ENCODE peak calls at places on chromosomes 6 and 20, in nine cellular contexts. Z, O, X, H, U, P, D, L and Y are unnamed samples.
A peak's percentile ranks its signal among the peaks of the same experiment; 100 is the strongest.

GRCh38 chr20:56629464-56630085 is 469 bp downstream of the TFAP2C start:
- DNase-seq in H (peak; percentile 22), L (peak; percentile 28), X (no peak), U (no peak), O (no peak), Z (no peak), P (peak; percentile 57), D (no peak), Y (no peak)

GRCh38 chr6:43807228-43808061 is 37.4 kb downstream of the VEGFA start:
- DNase-seq in U (no peak), D (no peak), X (no peak), Z (peak; percentile 65), O (peak; percentile 71), P (peak; percentile 32), L (no peak), H (no peak), Y (no peak)

GRCh38 chr6:140341272-140341671 is 966.8 kb upstream of the CITED2 start:
- DNase-seq in P (no peak), U (no peak), O (no peak), X (no peak), D (no peak), Z (no peak), H (no peak), L (no peak), Y (no peak)

GRCh38 chr20:50250748-50251382 is 60.2 kb downstream of the CEBPB start:
- DNase-seq in O (no peak), D (no peak), L (no peak), X (no peak), Z (no peak), H (no peak), U (no peak), P (no peak), Y (no peak)

GRCh38 chr6:38776515-38776914 is 61.4 kb downstream of the DNAH8 start:
- DNase-seq in X (no peak), O (peak; percentile 25), L (no peak), H (no peak), D (no peak), U (no peak), P (no peak), Z (no peak), Y (no peak)

GRCh38 chr6:112231609-112232060 is 22.7 kb downstream of the LAMA4 start:
- DNase-seq in L (no peak), D (no peak), P (no peak), O (peak; percentile 49), U (no peak), H (no peak), Z (peak; percentile 57), X (no peak), Y (no peak)

GRCh38 chr6:169451065-169451840 is 197.6 kb upstream of the THBS2 start:
- DNase-seq in H (no peak), D (no peak), U (no peak), X (no peak), O (no peak), L (no peak), Z (peak; percentile 8), P (no peak), Y (no peak)

GRCh38 chr6:112348334-112348874 is 1.3 kb downstream of the RFPL4B start:
- DNase-seq in L (no peak), O (no peak), D (no peak), H (no peak), P (no peak), Z (no peak), X (no peak), U (no peak), Y (no peak)

GRCh38 chr6:158799051-158799792 is 19.9 kb downstream of the EZR start:
- DNase-seq in L (no peak), X (no peak), D (no peak), H (peak; percentile 33), P (no peak), O (peak; percentile 46), U (no peak), Z (peak; percentile 67), Y (no peak)

GRCh38 chr6:14428269-14428668 is 310.7 kb downstream of the CD83 start:
- DNase-seq in Z (no peak), P (no peak), D (no peak), H (no peak), U (no peak), O (no peak), X (no peak), L (no peak), Y (no peak)

GRCh38 chr6:81144346-81144745 is 608.1 kb downstream of the TENT5A start:
- DNase-seq in D (no peak), U (no peak), H (no peak), L (no peak), P (no peak), Z (no peak), X (no peak), O (peak; percentile 10), Y (no peak)

GRCh38 chr6:36289281-36290018 is 19.6 kb downstream of the PNPLA1 start:
- DNase-seq in X (no peak), D (no peak), U (no peak), L (no peak), P (peak; percentile 41), Z (no peak), O (no peak), H (no peak), Y (no peak)

GRCh38 chr6:168130168-168130651 is 51.2 kb upstream of the FRMD1 start:
- DNase-seq in H (no peak), P (no peak), D (no peak), O (no peak), Z (no peak), X (no peak), L (no peak), U (no peak), Y (no peak)

GRCh38 chr6:153092082-153093013 is 38.7 kb downstream of the RGS17 start:
- DNase-seq in O (peak; percentile 95), P (no peak), U (no peak), H (peak; percentile 80), Z (peak; percentile 96), X (no peak), L (no peak), D (no peak), Y (no peak)

GRCh38 chr6:138996524-138996923 is 8.5 kb upstream of the REPS1 start:
- DNase-seq in L (no peak), Z (peak; percentile 46), U (no peak), H (peak; percentile 32), P (no peak), O (peak; percentile 5), X (no peak), D (no peak), Y (no peak)

GRCh38 chr6:157090736-157091135 is 232.6 kb downstream of the TMEM242 start:
- DNase-seq in X (no peak), D (no peak), P (peak; percentile 51), Z (no peak), L (no peak), O (no peak), H (no peak), U (no peak), Y (no peak)

GRCh38 chr6:13011612-13012146 is 295.1 kb downstream of the PHACTR1 start:
- DNase-seq in O (no peak), L (no peak), X (no peak), P (peak; percentile 31), D (no peak), U (no peak), Z (no peak), H (no peak), Y (no peak)

GRCh38 chr6:144689503-144690040 is 404.4 kb downstream of the UTRN start:
- DNase-seq in D (no peak), L (no peak), H (no peak), Z (no peak), O (no peak), X (no peak), P (no peak), U (no peak), Y (no peak)
- H3K9me3 ChIP-seq in D (no peaks in the 10 kb centered on the region), L (no peaks in the 10 kb centered on the region), H (no peaks in the 10 kb centered on the region), Z (no peaks in the 10 kb centered on the region), O (peaks cover 2% of the 10 kb centered on the region), X (no peaks in the 10 kb centered on the region), P (no peaks in the 10 kb centered on the region), U (peaks cover 7% of the 10 kb centered on the region), Y (peaks cover 6% of the 10 kb centered on the region)

GRCh38 chr6:132511836-132512230 is 1.1 kb downstream of the STX7 start:
- DNase-seq in P (no peak), X (no peak), U (no peak), L (no peak), Z (no peak), H (no peak), D (no peak), O (no peak), Y (no peak)
- H3K4me3 ChIP-seq in P (peak overlapping the region; percentile 75), X (peak overlapping the region; percentile 97), U (peak overlapping the region; percentile 63), L (peak overlapping the region; percentile 65), Z (peak overlapping the region; percentile 92), H (peak overlapping the region; percentile 94), D (peak overlapping the region; percentile 93), O (peak overlapping the region; percentile 37), Y (peak overlapping the region; percentile 86)

DNA sequence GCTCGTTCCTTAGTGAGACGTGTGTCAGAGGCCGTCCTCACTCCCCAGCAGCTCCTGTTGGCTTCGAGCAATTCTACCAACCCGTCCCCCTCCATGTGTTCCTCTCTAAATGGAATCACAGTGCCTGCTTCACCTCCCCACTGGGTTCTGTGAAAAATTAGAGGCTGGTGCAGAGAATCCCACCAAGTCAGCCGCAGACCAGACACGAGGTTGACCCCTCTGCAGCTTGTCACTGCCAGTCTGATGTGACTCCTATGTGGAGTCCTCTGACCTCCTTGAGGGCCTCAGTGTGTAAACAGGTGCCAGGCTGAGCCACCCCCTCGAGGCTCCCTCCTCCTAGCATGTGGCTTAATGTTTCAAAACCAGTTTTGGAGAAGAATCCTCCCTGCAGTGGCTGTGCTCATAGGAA is 12.6 kb upstream of the IRF4 start:
- DNase-seq in O (no peak), H (no peak), U (no peak), P (no peak), D (no peak), X (no peak), L (no peak), Z (no peak), Y (no peak)
- H3K9me3 ChIP-seq in O (peaks cover 17% of the 10 kb centered on the region), H (peaks cover 3% of the 10 kb centered on the region), U (no peaks in the 10 kb centered on the region), P (no peaks in the 10 kb centered on the region), D (no peaks in the 10 kb centered on the region), X (no peaks in the 10 kb centered on the region), L (no peaks in the 10 kb centered on the region), Z (no peaks in the 10 kb centered on the region), Y (no peaks in the 10 kb centered on the region)

GRCh38 chr6:2546941-2547716 is 203.6 kb downstream of the MYLK4 start:
- DNase-seq in L (no peak), X (no peak), Z (peak; percentile 35), P (no peak), U (no peak), O (no peak), H (no peak), D (no peak), Y (no peak)

GRCh38 chr6:2542101-2542857 is 208.4 kb downstream of the MYLK4 start:
- DNase-seq in Z (no peak), H (no peak), U (no peak), O (no peak), D (no peak), P (no peak), L (no peak), X (no peak), Y (no peak)

GRCh38 chr6:2545351-2545750 is 205.4 kb downstream of the MYLK4 start:
- DNase-seq in L (no peak), H (no peak), D (no peak), O (no peak), Z (no peak), X (no peak), U (no peak), P (no peak), Y (no peak)

DNA sequence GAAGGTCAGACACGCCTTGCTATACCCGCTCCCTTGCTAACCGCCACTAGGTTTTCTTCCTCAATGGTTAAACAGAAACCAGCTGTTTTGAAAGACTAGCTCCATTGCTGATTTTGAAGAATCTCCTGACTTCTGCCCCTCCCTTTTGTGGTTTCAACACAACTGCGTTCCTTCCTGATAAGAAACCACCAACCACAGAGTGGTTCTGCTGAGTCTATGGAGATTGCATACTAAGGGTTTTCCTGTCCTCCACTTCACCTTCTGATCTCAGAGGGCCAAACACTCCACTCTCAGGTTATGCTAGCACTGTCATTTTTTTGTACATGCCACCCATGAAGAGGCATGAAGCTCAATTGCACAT is 207.9 kb downstream of the MYLK4 start:
- DNase-seq in U (peak; percentile 47), O (peak; percentile 89), H (peak; percentile 92), L (no peak), D (peak; percentile 51), X (no peak), Z (peak; percentile 92), P (no peak), Y (peak; percentile 6)
- H3K4me3 ChIP-seq in U (peak overlapping the region; percentile 24), O (no peak overlapping the region), H (no peak overlapping the region), L (no peak overlapping the region), D (no peak overlapping the region), X (no peak overlapping the region), Z (no peak overlapping the region), P (no peak overlapping the region), Y (no peak overlapping the region)